ENCODE peak calls at places on chromosome 5, in seven cellular contexts. One of them, this sample, is unnamed.

GRCh38 chr5:56475689-56476486 is 242.8 kb upstream of the ANKRD55 start:
- DNase-seq in left cardiac atrium: no peak
- DNase-seq in A172: peak; percentile 23
- DNase-seq in stimulated activated CD4-positive, alpha-beta T cell treated with anti-CD3 and anti-CD28 coated beads, Interleukin-2, amount 100 ng/mL, for 24 hours: no peak
- DNase-seq in tibial nerve: no peak
- DNase-seq in HEK293T: no peak
- DNase-seq in mesendoderm: no peak
- DNase-seq in this sample: no peak

GRCh38 chr5:171311698-171312083 is 2.6 kb downstream of the TLX3 start:
- DNase-seq in HEK293T: no peak
- DNase-seq in A172: no peak
- DNase-seq in stimulated activated CD4-positive, alpha-beta T cell treated with anti-CD3 and anti-CD28 coated beads, Interleukin-2, amount 100 ng/mL, for 24 hours: no peak
- DNase-seq in left cardiac atrium: no peak
- DNase-seq in mesendoderm: no peak
- DNase-seq in tibial nerve: no peak
- DNase-seq in this sample: no peak

GRCh38 chr5:3392306-3392939 is 203.2 kb upstream of the IRX1 start:
- DNase-seq in mesendoderm: no peak
- DNase-seq in HEK293T: no peak
- DNase-seq in stimulated activated CD4-positive, alpha-beta T cell treated with anti-CD3 and anti-CD28 coated beads, Interleukin-2, amount 100 ng/mL, for 24 hours: no peak
- DNase-seq in tibial nerve: no peak
- DNase-seq in left cardiac atrium: peak; percentile 40
- DNase-seq in A172: no peak
- DNase-seq in this sample: no peak

GRCh38 chr5:4275232-4275631 is 679.6 kb downstream of the IRX1 start:
- DNase-seq in stimulated activated CD4-positive, alpha-beta T cell treated with anti-CD3 and anti-CD28 coated beads, Interleukin-2, amount 100 ng/mL, for 24 hours: no peak
- DNase-seq in A172: no peak
- DNase-seq in tibial nerve: no peak
- DNase-seq in left cardiac atrium: no peak
- DNase-seq in mesendoderm: peak; percentile 19
- DNase-seq in HEK293T: no peak
- DNase-seq in this sample: no peak

GRCh38 chr5:154652746-154653417 is 102.3 kb upstream of the LARP1 start:
- DNase-seq in stimulated activated CD4-positive, alpha-beta T cell treated with anti-CD3 and anti-CD28 coated beads, Interleukin-2, amount 100 ng/mL, for 24 hours: no peak
- DNase-seq in mesendoderm: no peak
- DNase-seq in A172: no peak
- DNase-seq in HEK293T: no peak
- DNase-seq in left cardiac atrium: no peak
- DNase-seq in tibial nerve: no peak
- DNase-seq in this sample: no peak

GRCh38 chr5:103271570-103272289 is 13.2 kb downstream of the MACIR start:
- DNase-seq in stimulated activated CD4-positive, alpha-beta T cell treated with anti-CD3 and anti-CD28 coated beads, Interleukin-2, amount 100 ng/mL, for 24 hours: no peak
- DNase-seq in A172: no peak
- DNase-seq in mesendoderm: no peak
- DNase-seq in HEK293T: no peak
- DNase-seq in tibial nerve: no peak
- DNase-seq in left cardiac atrium: no peak
- DNase-seq in this sample: no peak

GRCh38 chr5:103151156-103151555 is 31.1 kb downstream of the PPIP5K2 start:
- DNase-seq in HEK293T: no peak
- DNase-seq in A172: no peak
- DNase-seq in left cardiac atrium: no peak
- DNase-seq in stimulated activated CD4-positive, alpha-beta T cell treated with anti-CD3 and anti-CD28 coated beads, Interleukin-2, amount 100 ng/mL, for 24 hours: no peak
- DNase-seq in tibial nerve: no peak
- DNase-seq in mesendoderm: no peak
- DNase-seq in this sample: no peak

GRCh38 chr5:96065577-96066385 is 104.1 kb upstream of the ELL2 start:
- DNase-seq in A172: no peak
- DNase-seq in stimulated activated CD4-positive, alpha-beta T cell treated with anti-CD3 and anti-CD28 coated beads, Interleukin-2, amount 100 ng/mL, for 24 hours: no peak
- DNase-seq in left cardiac atrium: no peak
- DNase-seq in tibial nerve: no peak
- DNase-seq in HEK293T: no peak
- DNase-seq in mesendoderm: no peak
- DNase-seq in this sample: no peak

GRCh38 chr5:172874647-172875371 is 40.8 kb downstream of the ERGIC1 start:
- DNase-seq in HEK293T: no peak
- DNase-seq in tibial nerve: no peak
- DNase-seq in left cardiac atrium: no peak
- DNase-seq in mesendoderm: no peak
- DNase-seq in stimulated activated CD4-positive, alpha-beta T cell treated with anti-CD3 and anti-CD28 coated beads, Interleukin-2, amount 100 ng/mL, for 24 hours: no peak
- DNase-seq in A172: no peak
- DNase-seq in this sample: no peak

GRCh38 chr5:160083501-160083900 is 35.7 kb downstream of the PWWP2A start:
- DNase-seq in HEK293T: no peak
- DNase-seq in A172: peak; percentile 72
- DNase-seq in tibial nerve: no peak
- DNase-seq in mesendoderm: no peak
- DNase-seq in stimulated activated CD4-positive, alpha-beta T cell treated with anti-CD3 and anti-CD28 coated beads, Interleukin-2, amount 100 ng/mL, for 24 hours: no peak
- DNase-seq in left cardiac atrium: no peak
- DNase-seq in this sample: no peak

GRCh38 chr5:103259705-103260355 is 1.3 kb downstream of the MACIR start:
- DNase-seq in A172: peak; percentile 41
- DNase-seq in mesendoderm: peak; percentile 69
- DNase-seq in tibial nerve: peak; percentile 16
- DNase-seq in HEK293T: peak; percentile 35
- DNase-seq in stimulated activated CD4-positive, alpha-beta T cell treated with anti-CD3 and anti-CD28 coated beads, Interleukin-2, amount 100 ng/mL, for 24 hours: no peak
- DNase-seq in left cardiac atrium: no peak
- DNase-seq in this sample: peak; percentile 75

GRCh38 chr5:132496631-132497487 is 6.3 kb upstream of the IRF1 start:
- DNase-seq in tibial nerve: peak; percentile 78
- DNase-seq in A172: peak; percentile 70
- DNase-seq in HEK293T: peak; percentile 48
- DNase-seq in stimulated activated CD4-positive, alpha-beta T cell treated with anti-CD3 and anti-CD28 coated beads, Interleukin-2, amount 100 ng/mL, for 24 hours: peak; percentile 67
- DNase-seq in left cardiac atrium: peak; percentile 92
- DNase-seq in mesendoderm: peak; percentile 82
- DNase-seq in this sample: peak; percentile 58

GRCh38 chr5:61055434-61056006 is 106.7 kb downstream of the SMIM15 start:
- DNase-seq in left cardiac atrium: no peak
- DNase-seq in HEK293T: peak; percentile 35
- DNase-seq in tibial nerve: no peak
- DNase-seq in stimulated activated CD4-positive, alpha-beta T cell treated with anti-CD3 and anti-CD28 coated beads, Interleukin-2, amount 100 ng/mL, for 24 hours: no peak
- DNase-seq in A172: peak; percentile 57
- DNase-seq in mesendoderm: peak; percentile 67
- DNase-seq in this sample: peak; percentile 46

GRCh38 chr5:157390179-157390923 is 69.7 kb upstream of the NIPAL4 start:
- DNase-seq in tibial nerve: no peak
- DNase-seq in HEK293T: no peak
- DNase-seq in stimulated activated CD4-positive, alpha-beta T cell treated with anti-CD3 and anti-CD28 coated beads, Interleukin-2, amount 100 ng/mL, for 24 hours: peak; percentile 64
- DNase-seq in A172: peak; percentile 99
- DNase-seq in left cardiac atrium: no peak
- DNase-seq in mesendoderm: peak; percentile 73
- DNase-seq in this sample: no peak

This sample was measured in G401.